ENCODE peak calls at places on chromosomes 7 and 10, in four cellular contexts. T is HepG2, R is A549, O is K562. Q is an unnamed sample.
A peak's percentile ranks its signal among the peaks of the same experiment; 100 is the strongest.

GRCh38 chr7:111282626-111283025 is 191.7 kb downstream of the LRRN3 start:
- DNase-seq in O (no peak), R (no peak), T (no peak), Q (no peak)

GRCh38 chr7:98288064-98288823 is 6.8 kb downstream of the BRI3 start:
- DNase-seq in T (no peak), R (no peak), O (no peak), Q (no peak)

GRCh38 chr7:151046603-151047573 is 1.4 kb upstream of the ASIC3 start:
- DNase-seq in T (no peak), R (no peak), O (no peak), Q (peak; percentile 66)

GRCh38 chr7:48289661-48290060 is 118.4 kb downstream of the ABCA13 start:
- DNase-seq in R (no peak), O (no peak), T (no peak), Q (no peak)

GRCh38 chr7:101172854-101173751 is 7.0 kb downstream of the NAT16 start:
- DNase-seq in O (peak; percentile 47), R (no peak), T (no peak), Q (peak; percentile 71)

GRCh38 chr7:36207451-36208291 is 54.6 kb downstream of the EEPD1 start:
- DNase-seq in R (peak; percentile 71), T (peak; percentile 39), O (no peak), Q (peak; percentile 96)

GRCh38 chr7:101813414-101814019 is 3.9 kb upstream of the CUX1 start:
- DNase-seq in T (no peak), O (no peak), R (no peak), Q (no peak)

GRCh38 chr10:117342638-117343037 is 32.6 kb downstream of the PDZD8 start:
- DNase-seq in T (no peak), R (no peak), O (no peak), Q (peak; percentile 83)

GRCh38 chr10:1363466-1364121 is 307.4 kb downstream of the WDR37 start:
- DNase-seq in T (no peak), O (no peak), R (no peak), Q (no peak)

GRCh38 chr10:124744047-124744687 is at the start of gene FAM53B:
- DNase-seq in R (peak; percentile 78), T (no peak), O (peak; percentile 85), Q (peak; percentile 72)

GRCh38 chr10:23656735-23657134 is 217.9 kb downstream of the OTUD1 start:
- DNase-seq in O (no peak), R (no peak), T (no peak), Q (no peak)

GRCh38 chr10:70851597-70852475 is 36.1 kb downstream of the SGPL1 start:
- DNase-seq in O (no peak), T (peak; percentile 91), R (no peak), Q (no peak)

GRCh38 chr10:60295028-60295937 is 94.4 kb downstream of the ANK3 start:
- DNase-seq in T (no peak), O (no peak), R (no peak), Q (no peak)

GRCh38 chr10:78165617-78166016 is 132.0 kb downstream of the RPS24 start:
- DNase-seq in O (no peak), R (no peak), T (peak; percentile 60), Q (no peak)

GRCh38 chr7:45980181-45980905 is 59.3 kb upstream of the IGFBP3 start:
- DNase-seq in O (no peak), R (no peak), T (no peak), Q (peak; percentile 74)

GRCh38 chr7:140732436-140732835 is 35.9 kb downstream of the NDUFB2 start:
- DNase-seq in T (no peak), O (no peak), R (no peak), Q (no peak)

GRCh38 chr7:127514499-127514898 is 70.9 kb downstream of the GCC1 start:
- DNase-seq in O (peak; percentile 44), T (peak; percentile 23), R (peak; percentile 31), Q (peak; percentile 39)

GRCh38 chr7:155363852-155364600 is 66.3 kb downstream of the INSIG1 start:
- DNase-seq in O (no peak), R (no peak), T (no peak), Q (no peak)

GRCh38 chr7:83077328-83077727 is 85.4 kb downstream of the PCLO start:
- DNase-seq in T (no peak), R (no peak), O (no peak), Q (no peak)

GRCh38 chr10:124494050-124494807 is 32.6 kb downstream of the LHPP start:
- DNase-seq in T (no peak), R (no peak), O (no peak), Q (no peak)

GRCh38 chr7:129914536-129915272 is 38.1 kb downstream of the UBE2H start:
- DNase-seq in T (no peak), O (no peak), R (no peak), Q (no peak)

GRCh38 chr10:14032406-14032998 is 298.2 kb downstream of the FRMD4A start:
- DNase-seq in R (no peak), O (peak; percentile 67), T (no peak), Q (no peak)

DNA sequence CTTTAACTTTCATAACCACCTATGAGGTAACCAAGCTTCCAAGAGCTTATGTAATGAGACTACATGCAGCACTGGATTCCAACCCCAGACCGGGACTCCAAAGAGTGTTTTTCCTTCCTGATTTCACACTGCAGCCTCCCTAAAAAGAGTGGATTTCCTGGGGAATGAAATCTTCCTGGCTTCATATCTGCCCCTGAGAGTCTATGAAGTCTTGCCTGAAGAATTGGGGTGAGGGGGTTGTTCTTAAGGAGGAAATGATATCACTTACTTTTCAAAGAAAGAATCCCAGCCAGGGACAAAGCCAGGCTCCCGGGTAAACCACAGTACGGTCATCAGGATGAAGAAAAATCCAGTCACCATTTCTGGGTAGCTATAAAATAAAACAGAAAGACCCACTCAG is 29.7 kb downstream of the STMP1 start:
- DNase-seq in R (no peak), T (no peak), O (no peak), Q (peak; percentile 57)
- TF ChIP-seq MAZ in R (no peak), T (no peak), O (no peak), Q (no peak)

GRCh38 chr7:2403014-2403717 is at the start of gene CHST12:
- DNase-seq in O (peak; percentile 99), T (peak; percentile 82), R (peak; percentile 95), Q (peak; percentile 90)
- TF ChIP-seq POLR2A in O (peak; percentile 82), T (peak; percentile 82), R (peak; percentile 70), Q (peak; percentile 32)

GRCh38 chr7:26201261-26202018 is at the start of gene CBX3:
- DNase-seq in O (peak; percentile 93), T (peak; percentile 83), R (peak; percentile 63), Q (peak; percentile 70)
- TF ChIP-seq MAZ in O (peak; percentile 77), T (no peak), R (no peak), Q (peak; percentile 77)

GRCh38 chr7:55571534-55572377 is 546 bp downstream of the VOPP1 start:
- DNase-seq in O (peak; percentile 74), T (peak; percentile 34), R (peak; percentile 71), Q (peak; percentile 22)
- TF ChIP-seq POLR2A in O (peak; percentile 59), T (peak; percentile 20), R (peak; percentile 34), Q (no peak)

GRCh38 chr7:44211126-44211675 is 10.4 kb downstream of the YKT6 start:
- DNase-seq in R (no peak), T (no peak), O (no peak), Q (no peak)

GRCh38 chr7:44212581-44213184 is 11.9 kb downstream of the YKT6 start:
- DNase-seq in O (no peak), T (no peak), R (no peak), Q (no peak)

GRCh38 chr7:44210107-44210506 is 9.3 kb downstream of the YKT6 start:
- DNase-seq in O (no peak), R (no peak), T (no peak), Q (no peak)

GRCh38 chr7:44213206-44213871 is 12.6 kb downstream of the YKT6 start:
- DNase-seq in O (no peak), T (no peak), R (no peak), Q (no peak)

GRCh38 chr7:44212018-44212417 is 11.2 kb downstream of the YKT6 start:
- DNase-seq in T (no peak), R (no peak), O (no peak), Q (no peak)
- TF ChIP-seq MAZ in T (no peak), R (no peak), O (no peak), Q (no peak)

GRCh38 chr10:95742962-95743535 is 12.9 kb upstream of the ENTPD1 start:
- DNase-seq in T (no peak), R (no peak), O (no peak), Q (no peak)

GRCh38 chr10:95745487-95745886 is 10.5 kb upstream of the ENTPD1 start:
- DNase-seq in R (no peak), O (no peak), T (no peak), Q (no peak)

GRCh38 chr10:95739046-95739445 is 16.9 kb upstream of the ENTPD1 start:
- DNase-seq in R (no peak), O (no peak), T (no peak), Q (no peak)

GRCh38 chr10:95742529-95742884 is 13.5 kb upstream of the ENTPD1 start:
- DNase-seq in O (no peak), R (no peak), T (peak; percentile 87), Q (peak; percentile 5)

GRCh38 chr10:95741807-95742528 is 14.0 kb upstream of the ENTPD1 start:
- DNase-seq in T (no peak), O (peak; percentile 46), R (no peak), Q (peak; percentile 35)
- TF ChIP-seq POLR2A in T (no peak), O (no peak), R (no peak), Q (no peak)

DNA sequence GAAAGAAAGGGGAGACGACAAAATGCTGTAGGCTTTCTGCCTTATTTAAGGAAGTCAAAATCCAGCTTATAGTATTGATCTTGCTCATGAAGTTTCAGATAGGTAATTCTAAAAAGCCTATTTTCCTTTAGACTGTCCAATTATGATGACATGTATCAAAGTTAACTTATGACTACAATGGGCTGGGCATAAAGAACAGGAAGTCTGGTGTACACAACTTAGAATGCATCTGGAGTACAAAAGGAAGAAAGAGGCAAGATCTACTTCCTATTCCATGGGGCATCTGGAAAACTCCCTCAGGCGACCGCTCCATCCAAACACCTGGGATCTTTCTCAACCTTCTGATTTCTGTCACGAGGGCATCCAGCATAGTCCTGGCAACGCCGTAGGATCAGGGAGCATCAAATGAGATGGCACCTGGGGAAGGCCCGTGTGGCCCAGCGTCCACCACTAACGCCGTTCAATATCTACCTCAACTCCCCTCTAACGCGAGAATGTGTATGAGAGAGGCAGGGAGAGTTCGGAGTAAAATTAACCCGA is 512 bp downstream of the FAM24B start:
- DNase-seq in O (no peak), R (peak; percentile 28), T (peak; percentile 25), Q (no peak)
- TF ChIP-seq MAZ in O (no peak), R (no peak), T (no peak), Q (no peak)

GRCh38 chr10:32378371-32379301 is 31.7 kb upstream of the EPC1 start:
- DNase-seq in T (peak; percentile 84), R (peak; percentile 79), O (peak; percentile 94), Q (peak; percentile 85)
- TF ChIP-seq POLR2A in T (no peak), R (no peak), O (peak; percentile 83), Q (peak; percentile 58)